ENCODE peak calls at places on chromosomes 12 and 14, in ten cellular contexts. Z is CD4-positive, alpha-beta memory T cell; G is osteoblast; O is left ventricle myocardium inferior; M is BE2C; Q is upper lobe of right lung; L is fibroblast of lung; S is OCI-LY7; T is GM12878; E is Peyer's patch. R is an unnamed sample. For H3K4me1, the result is how much of the 10 kb centered on the place peaks cover.

GRCh38 chr14:104479901-104480300 is 99.7 kb upstream of the C14orf180 start:
- DNase-seq in Z (no peak), G (no peak), O (no peak), M (no peak), Q (no peak), L (no peak), S (no peak), T (no peak), E (no peak), R (no peak)

GRCh38 chr12:113149361-113150150 is at the start of gene CFAP73:
- DNase-seq in Z (no peak), G (peak), O (peak), M (peak), Q (peak), L (peak), S (no peak), T (no peak), E (peak), R (peak)

GRCh38 chr14:53180272-53181221 is 27.4 kb upstream of the DDHD1 start:
- DNase-seq in Z (peak), G (no peak), O (no peak), M (peak), Q (no peak), L (peak), S (peak), T (peak), E (no peak), R (no peak)

GRCh38 chr14:22542360-22542759 is 46.7 kb downstream of the DAD1 start:
- DNase-seq in Z (no peak), G (no peak), O (no peak), M (no peak), Q (no peak), L (no peak), S (no peak), T (no peak), E (no peak), R (no peak)

GRCh38 chr12:14846042-14846587 is 2.8 kb upstream of the ART4 start:
- DNase-seq in Z (no peak), G (no peak), O (no peak), M (no peak), Q (no peak), L (no peak), S (no peak), T (no peak), E (no peak), R (no peak)

GRCh38 chr12:18601962-18602361 is 135.8 kb downstream of the PLCZ1 start:
- DNase-seq in Z (no peak), G (no peak), O (no peak), M (no peak), Q (no peak), L (no peak), S (no peak), T (no peak), E (no peak), R (no peak)

GRCh38 chr14:101071493-101071891 is 168.0 kb upstream of the RTL1 start:
- DNase-seq in Z (no peak), G (no peak), O (no peak), M (no peak), Q (peak), L (no peak), S (no peak), T (no peak), E (peak), R (no peak)

GRCh38 chr12:70645494-70646317 is 8.5 kb upstream of the PTPRB start:
- DNase-seq in Z (no peak), G (no peak), O (peak), M (peak), Q (no peak), L (peak), S (no peak), T (no peak), E (no peak), R (peak)

GRCh38 chr12:3837049-3837448 is 36.1 kb downstream of the PARP11 start:
- DNase-seq in Z (no peak), G (no peak), O (no peak), M (no peak), Q (no peak), L (no peak), S (peak), T (no peak), E (no peak), R (no peak)

GRCh38 chr14:106268013-106268727 is 741.8 kb downstream of the TMEM121 start:
- DNase-seq in Z (peak), G (no peak), O (no peak), M (peak), Q (no peak), L (no peak), S (peak), T (no peak), E (no peak), R (no peak)

GRCh38 chr14:32920696-32921276 is 17.9 kb upstream of the NPAS3 start:
- DNase-seq in Z (no peak), G (no peak), O (no peak), M (no peak), Q (no peak), L (no peak), S (no peak), T (no peak), E (no peak), R (no peak)

GRCh38 chr12:18589316-18589715 is 148.5 kb downstream of the PLCZ1 start:
- DNase-seq in Z (no peak), G (no peak), O (no peak), M (no peak), Q (no peak), L (peak), S (no peak), T (no peak), E (no peak), R (no peak)

GRCh38 chr14:24944800-24945199 is 105.1 kb downstream of the STXBP6 start:
- DNase-seq in Z (no peak), G (no peak), O (no peak), M (no peak), Q (no peak), L (no peak), S (no peak), T (no peak), E (no peak), R (no peak)

GRCh38 chr12:569091-569676 is 94.1 kb downstream of the NINJ2 start:
- DNase-seq in Z (no peak), G (no peak), O (no peak), M (no peak), Q (no peak), L (no peak), S (no peak), T (no peak), E (peak), R (no peak)

GRCh38 chr12:46227616-46228015 is 41.2 kb downstream of the SLC38A1 start:
- DNase-seq in Z (no peak), G (no peak), O (no peak), M (no peak), Q (no peak), L (no peak), S (no peak), T (no peak), E (no peak), R (no peak)

GRCh38 chr12:100393202-100393601 is 36.3 kb downstream of the SLC17A8 start:
- DNase-seq in Z (no peak), G (no peak), O (no peak), M (no peak), Q (no peak), L (no peak), S (no peak), T (no peak), E (no peak), R (no peak)

GRCh38 chr14:102019141-102019540 is 54.8 kb downstream of the DYNC1H1 start:
- DNase-seq in Z (no peak), G (no peak), O (no peak), M (no peak), Q (no peak), L (no peak), S (no peak), T (no peak), E (no peak), R (no peak)

GRCh38 chr14:104735830-104736642 is 12.0 kb downstream of the ADSS1 start:
- DNase-seq in Z (no peak), G (peak), O (peak), M (no peak), Q (peak), L (peak), S (no peak), T (no peak), E (no peak), R (peak)

GRCh38 chr14:78967111-78967809 is 797.1 kb downstream of the NRXN3 start:
- DNase-seq in Z (no peak), G (no peak), O (no peak), M (no peak), Q (no peak), L (no peak), S (no peak), T (no peak), E (no peak), R (no peak)

DNA sequence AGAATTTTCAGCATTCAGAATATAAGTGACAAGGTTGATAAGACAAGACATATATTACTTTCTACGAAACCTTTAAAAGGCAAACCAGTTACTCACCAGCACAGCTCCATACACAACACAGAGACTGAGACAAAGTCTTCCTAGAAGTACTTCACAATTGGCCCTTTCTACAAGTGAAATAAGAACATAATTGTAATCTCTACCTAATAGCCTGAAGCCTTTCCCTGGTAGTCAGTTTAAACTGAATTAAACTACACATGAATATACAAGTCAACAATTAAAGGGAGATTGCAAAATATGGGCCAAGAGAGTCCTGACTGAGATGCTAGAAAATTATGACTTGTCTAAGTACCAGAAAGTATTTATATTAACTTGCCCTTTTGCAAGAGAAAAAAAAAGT is 95.9 kb downstream of the PUS7L start:
- DNase-seq in Z (no peak), G (no peak), O (no peak), M (no peak), Q (no peak), L (no peak), S (no peak), T (no peak), E (no peak), R (no peak)
- H3K4me1 ChIP-seq in Z (under half), G (under half), O (under half), M (under half), Q (under half), L (under half), S (under half), T (under half), E (under half), R (under half)

DNA sequence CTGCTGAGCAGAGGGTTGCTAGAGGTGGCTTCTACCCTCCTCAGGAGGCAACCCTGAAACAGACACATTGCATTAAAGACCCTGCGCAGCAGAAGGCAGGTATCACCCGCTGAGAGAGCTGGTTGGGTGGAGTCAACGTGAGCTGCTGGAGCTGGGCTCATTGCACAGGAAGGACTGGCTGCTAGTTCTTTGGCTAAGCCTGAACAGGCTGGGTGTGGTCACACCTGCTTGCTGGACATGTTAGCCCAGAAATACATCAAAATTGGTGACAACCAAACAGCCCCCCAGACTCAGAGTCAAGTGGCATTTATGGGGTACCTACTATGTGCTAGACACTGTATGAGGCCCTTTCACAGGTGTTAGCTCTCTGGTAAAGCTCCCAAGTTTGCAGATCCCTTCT is 33.8 kb upstream of the IRF2BPL start:
- DNase-seq in Z (no peak), G (peak), O (no peak), M (no peak), Q (no peak), L (no peak), S (no peak), T (no peak), E (no peak), R (no peak)
- H3K4me1 ChIP-seq in Z (under half), G (under half), O (under half), M (under half), Q (under half), L (under half), S (under half), T (under half), E (under half), R (under half)

GRCh38 chr12:124758266-124759200 is 105.1 kb downstream of the SCARB1 start:
- DNase-seq in Z (no peak), G (no peak), O (no peak), M (peak), Q (no peak), L (no peak), S (no peak), T (no peak), E (no peak), R (no peak)
- H3K4me1 ChIP-seq in Z (under half), G (under half), O (half or more), M (under half), Q (under half), L (under half), S (under half), T (under half), E (under half), R (under half)

GRCh38 chr14:69636051-69636639 is 24.7 kb downstream of the SUSD6 start:
- DNase-seq in Z (no peak), G (no peak), O (no peak), M (no peak), Q (no peak), L (no peak), S (peak), T (no peak), E (no peak), R (peak)

GRCh38 chr14:69634871-69635270 is 23.5 kb downstream of the SUSD6 start:
- DNase-seq in Z (no peak), G (peak), O (no peak), M (no peak), Q (no peak), L (no peak), S (no peak), T (no peak), E (no peak), R (no peak)

GRCh38 chr14:69633238-69633637 is 21.8 kb downstream of the SUSD6 start:
- DNase-seq in Z (no peak), G (no peak), O (no peak), M (no peak), Q (no peak), L (no peak), S (no peak), T (no peak), E (no peak), R (no peak)

GRCh38 chr14:69637503-69638030 is 26.2 kb downstream of the SUSD6 start:
- DNase-seq in Z (no peak), G (no peak), O (peak), M (peak), Q (no peak), L (no peak), S (no peak), T (no peak), E (peak), R (peak)

GRCh38 chr14:69636718-69637480 is 25.5 kb downstream of the SUSD6 start:
- DNase-seq in Z (no peak), G (no peak), O (no peak), M (no peak), Q (no peak), L (no peak), S (no peak), T (no peak), E (no peak), R (no peak)
- H3K4me1 ChIP-seq in Z (half or more), G (under half), O (half or more), M (under half), Q (half or more), L (under half), S (half or more), T (half or more), E (under half), R (under half)

GRCh38 chr12:105228494-105228893 is 7.5 kb downstream of the APPL2 start:
- DNase-seq in Z (no peak), G (no peak), O (no peak), M (no peak), Q (no peak), L (peak), S (no peak), T (no peak), E (no peak), R (no peak)
- H3K4me1 ChIP-seq in Z (under half), G (half or more), O (half or more), M (under half), Q (half or more), L (under half), S (under half), T (under half), E (under half), R (half or more)

DNA sequence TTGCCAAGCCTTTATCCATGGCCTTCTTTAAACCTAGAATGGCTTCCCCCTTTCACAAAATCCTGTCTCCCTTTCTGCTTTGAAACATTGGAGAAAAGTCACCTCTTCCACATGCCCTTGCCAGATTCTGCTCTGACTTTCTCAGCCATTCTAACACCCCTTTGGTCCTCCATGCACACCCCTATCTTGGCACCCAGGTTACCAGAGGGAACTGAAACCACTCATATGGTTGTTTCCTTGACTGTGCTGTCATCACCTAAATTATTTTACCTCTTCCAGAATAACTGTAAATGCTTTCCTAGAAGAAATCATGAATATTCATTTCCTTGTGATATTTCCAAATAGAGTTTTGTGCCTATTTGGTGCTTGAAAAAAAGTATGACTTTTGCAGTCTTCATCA is 74.0 kb downstream of the PLXNC1 start:
- DNase-seq in Z (no peak), G (no peak), O (no peak), M (no peak), Q (no peak), L (no peak), S (peak), T (no peak), E (no peak), R (no peak)
- H3K4me1 ChIP-seq in Z (under half), G (under half), O (under half), M (under half), Q (under half), L (under half), S (under half), T (under half), E (under half), R (under half)

DNA sequence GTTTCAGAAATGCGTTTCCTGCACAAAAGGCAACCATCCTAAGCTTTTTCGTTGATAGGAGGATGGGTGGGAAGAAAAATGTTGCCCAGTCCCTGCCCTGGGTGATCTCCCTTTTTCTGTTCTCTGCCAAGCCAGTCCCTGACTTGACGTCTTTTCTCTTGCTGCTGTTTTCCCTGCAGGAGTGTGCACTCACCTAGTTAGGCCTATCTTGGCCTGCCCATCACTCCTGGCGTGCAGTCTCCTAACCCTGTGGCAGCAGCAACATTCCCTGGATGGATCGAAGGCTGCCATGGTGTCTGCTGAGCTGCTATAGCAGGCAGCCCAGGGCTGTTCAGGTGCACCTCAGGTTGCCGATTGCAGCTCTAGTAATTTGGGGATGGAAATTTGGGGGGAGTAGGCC is 1.2 kb downstream of the UNC119B start:
- DNase-seq in Z (no peak), G (no peak), O (no peak), M (peak), Q (no peak), L (no peak), S (no peak), T (no peak), E (no peak), R (no peak)
- H3K4me1 ChIP-seq in Z (under half), G (under half), O (under half), M (under half), Q (under half), L (under half), S (under half), T (under half), E (under half), R (under half)

GRCh38 chr14:99231181-99231849 is 40.7 kb downstream of the BCL11B start:
- DNase-seq in Z (no peak), G (no peak), O (no peak), M (no peak), Q (no peak), L (no peak), S (no peak), T (no peak), E (no peak), R (no peak)

GRCh38 chr14:99230271-99231141 is 41.5 kb downstream of the BCL11B start:
- DNase-seq in Z (peak), G (no peak), O (no peak), M (no peak), Q (no peak), L (no peak), S (no peak), T (no peak), E (no peak), R (no peak)

GRCh38 chr14:99233222-99234035 is 38.6 kb downstream of the BCL11B start:
- DNase-seq in Z (no peak), G (no peak), O (no peak), M (no peak), Q (no peak), L (no peak), S (no peak), T (no peak), E (no peak), R (no peak)

GRCh38 chr14:99232406-99233214 is 39.4 kb downstream of the BCL11B start:
- DNase-seq in Z (no peak), G (no peak), O (no peak), M (no peak), Q (no peak), L (no peak), S (no peak), T (no peak), E (no peak), R (no peak)

DNA sequence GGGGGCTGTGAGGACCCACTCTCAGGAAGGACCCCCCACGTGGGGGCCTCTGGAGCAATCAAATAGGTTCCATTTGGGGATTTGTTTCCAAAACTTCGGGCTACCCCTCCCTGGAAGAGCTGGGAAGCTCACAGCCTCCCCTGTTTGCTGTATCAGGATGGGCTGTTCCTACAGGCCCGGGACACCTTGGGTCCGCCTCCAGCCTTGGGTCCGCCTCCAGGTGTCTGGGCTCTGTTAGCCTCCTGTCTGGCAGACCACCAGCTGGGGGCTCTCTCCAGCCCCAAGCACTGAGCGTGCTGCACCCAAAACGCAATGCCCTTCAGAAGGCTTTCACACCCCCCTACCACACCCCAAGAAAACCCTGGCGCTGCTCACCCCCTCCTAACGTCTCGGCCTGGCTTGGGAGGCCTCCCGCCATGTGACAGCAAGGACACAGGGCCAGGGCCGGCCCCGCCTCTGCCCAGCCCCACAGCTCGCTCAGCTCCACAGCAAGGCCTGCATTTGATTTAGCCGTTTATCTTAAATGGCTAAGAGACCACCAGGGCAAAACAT is 40.1 kb downstream of the BCL11B start:
- DNase-seq in Z (no peak), G (no peak), O (no peak), M (no peak), Q (no peak), L (no peak), S (no peak), T (no peak), E (no peak), R (no peak)
- H3K4me1 ChIP-seq in Z (half or more), G (under half), O (under half), M (under half), Q (under half), L (under half), S (under half), T (under half), E (under half), R (under half)